ENCODE peak calls at places on chromosomes 1 and 21, in seven cellular contexts. One of them, this sample, is unnamed. For H3K4me1, the result is how much of the 10 kb centered on the place peaks cover.

GRCh38 chr1:247535402-247535801 is 838 bp downstream of the OR2C3 start:
- DNase-seq in uterus: no peak
- DNase-seq in vagina: no peak
- DNase-seq in PC-9: no peak
- DNase-seq in right lobe of liver: no peak
- DNase-seq in neural progenitor cell: no peak
- DNase-seq in Panc1: no peak
- DNase-seq in this sample: no peak

GRCh38 chr1:243477676-243478075 is 221.8 kb downstream of the SDCCAG8 start:
- DNase-seq in vagina: no peak
- DNase-seq in right lobe of liver: no peak
- DNase-seq in Panc1: no peak
- DNase-seq in neural progenitor cell: no peak
- DNase-seq in PC-9: no peak
- DNase-seq in uterus: no peak
- DNase-seq in this sample: no peak

GRCh38 chr1:212477014-212477679 is 44.4 kb downstream of the NENF start:
- DNase-seq in vagina: no peak
- DNase-seq in neural progenitor cell: peak
- DNase-seq in uterus: peak
- DNase-seq in right lobe of liver: peak
- DNase-seq in PC-9: peak
- DNase-seq in Panc1: peak
- DNase-seq in this sample: peak

GRCh38 chr21:36768496-36768895 is 69.6 kb downstream of the SIM2 start:
- DNase-seq in right lobe of liver: no peak
- DNase-seq in Panc1: no peak
- DNase-seq in vagina: no peak
- DNase-seq in neural progenitor cell: no peak
- DNase-seq in uterus: no peak
- DNase-seq in PC-9: no peak
- DNase-seq in this sample: no peak

GRCh38 chr1:111218947-111219346 is 8.6 kb upstream of the CHI3L2 start:
- DNase-seq in uterus: no peak
- DNase-seq in Panc1: no peak
- DNase-seq in vagina: peak
- DNase-seq in right lobe of liver: no peak
- DNase-seq in PC-9: no peak
- DNase-seq in neural progenitor cell: no peak
- DNase-seq in this sample: no peak

GRCh38 chr1:227390525-227390924 is 72.2 kb upstream of the CDC42BPA start:
- DNase-seq in neural progenitor cell: no peak
- DNase-seq in right lobe of liver: no peak
- DNase-seq in Panc1: no peak
- DNase-seq in uterus: no peak
- DNase-seq in PC-9: no peak
- DNase-seq in vagina: no peak
- DNase-seq in this sample: no peak

GRCh38 chr1:179773264-179773663 is 30.2 kb downstream of the FAM163A start:
- DNase-seq in Panc1: no peak
- DNase-seq in PC-9: no peak
- DNase-seq in neural progenitor cell: no peak
- DNase-seq in vagina: no peak
- DNase-seq in uterus: no peak
- DNase-seq in right lobe of liver: no peak
- DNase-seq in this sample: no peak

GRCh38 chr1:48262001-48262400 is 39.5 kb downstream of the SLC5A9 start:
- DNase-seq in neural progenitor cell: no peak
- DNase-seq in PC-9: no peak
- DNase-seq in right lobe of liver: no peak
- DNase-seq in Panc1: no peak
- DNase-seq in uterus: no peak
- DNase-seq in vagina: no peak
- DNase-seq in this sample: no peak

DNA sequence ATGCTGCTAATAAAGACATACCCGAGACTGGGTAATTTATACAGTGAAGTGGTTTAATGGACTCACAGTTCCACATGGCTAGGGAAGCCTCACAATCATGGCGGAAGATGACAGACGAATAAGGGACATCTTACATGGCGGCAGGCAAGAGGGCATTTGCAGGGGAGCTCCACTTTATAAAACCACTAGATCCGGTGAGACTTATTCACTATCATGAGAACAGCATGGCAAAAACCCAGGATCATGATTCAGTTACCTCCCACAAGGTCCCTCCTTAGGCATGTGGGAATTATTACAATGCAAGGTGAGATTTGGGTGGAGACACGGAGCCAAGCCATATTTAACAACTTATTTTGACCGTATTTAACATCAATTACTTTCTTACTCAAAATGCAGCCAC is 739.0 kb downstream of the NCAM2 start:
- DNase-seq in Panc1: no peak
- DNase-seq in PC-9: no peak
- DNase-seq in neural progenitor cell: no peak
- DNase-seq in uterus: no peak
- DNase-seq in right lobe of liver: no peak
- DNase-seq in vagina: no peak
- DNase-seq in this sample: no peak
- TF ChIP-seq CTCF in Panc1: no peak
- TF ChIP-seq CTCF in PC-9: no peak
- TF ChIP-seq CTCF in neural progenitor cell: no peak
- TF ChIP-seq CTCF in uterus: no peak
- TF ChIP-seq CTCF in right lobe of liver: no peak
- TF ChIP-seq CTCF in vagina: no peak
- TF ChIP-seq CTCF in this sample: no peak

DNA sequence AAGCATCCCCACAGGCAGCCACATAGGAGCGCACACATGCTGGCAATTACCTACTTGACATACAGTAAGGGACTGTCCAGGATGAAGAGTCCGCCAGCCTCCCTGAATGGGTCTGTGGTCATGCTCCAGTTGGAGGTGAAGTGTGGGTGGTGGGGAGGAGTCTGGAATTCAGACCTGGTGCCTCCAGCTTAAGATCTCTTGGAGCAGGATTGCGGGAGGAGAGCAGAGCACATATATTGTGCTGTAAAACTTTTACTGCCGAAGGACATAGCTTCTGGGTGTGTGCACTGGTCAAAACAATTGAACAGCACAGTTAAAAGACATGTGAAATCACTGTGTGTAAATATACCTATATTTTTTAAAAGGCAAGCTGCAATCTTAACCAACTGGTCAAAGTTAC is 17.9 kb downstream of the STK40 start:
- DNase-seq in neural progenitor cell: no peak
- DNase-seq in Panc1: no peak
- DNase-seq in right lobe of liver: no peak
- DNase-seq in vagina: no peak
- DNase-seq in uterus: no peak
- DNase-seq in PC-9: no peak
- DNase-seq in this sample: no peak
- H3K4me1 ChIP-seq in neural progenitor cell: under half
- H3K4me1 ChIP-seq in Panc1: under half
- H3K4me1 ChIP-seq in right lobe of liver: under half
- H3K4me1 ChIP-seq in vagina: half or more
- H3K4me1 ChIP-seq in uterus: under half
- H3K4me1 ChIP-seq in PC-9: under half
- H3K4me1 ChIP-seq in this sample: under half

GRCh38 chr1:155323729-155324040 is 3.0 kb downstream of the RUSC1 start:
- DNase-seq in uterus: peak
- DNase-seq in PC-9: peak
- DNase-seq in Panc1: peak
- DNase-seq in vagina: no peak
- DNase-seq in neural progenitor cell: peak
- DNase-seq in right lobe of liver: peak
- DNase-seq in this sample: peak
- H3K4me3 ChIP-seq in uterus: peak
- H3K4me3 ChIP-seq in PC-9: peak
- H3K4me3 ChIP-seq in Panc1: peak
- H3K4me3 ChIP-seq in vagina: peak
- H3K4me3 ChIP-seq in neural progenitor cell: peak
- H3K4me3 ChIP-seq in right lobe of liver: peak
- H3K4me3 ChIP-seq in this sample: peak

GRCh38 chr1:88670462-88670861 is 13.6 kb upstream of the PKN2 start:
- DNase-seq in right lobe of liver: no peak
- DNase-seq in vagina: no peak
- DNase-seq in neural progenitor cell: no peak
- DNase-seq in uterus: no peak
- DNase-seq in PC-9: no peak
- DNase-seq in Panc1: no peak
- DNase-seq in this sample: no peak
- TF ChIP-seq CTCF in right lobe of liver: no peak
- TF ChIP-seq CTCF in vagina: no peak
- TF ChIP-seq CTCF in neural progenitor cell: no peak
- TF ChIP-seq CTCF in uterus: no peak
- TF ChIP-seq CTCF in PC-9: no peak
- TF ChIP-seq CTCF in Panc1: no peak
- TF ChIP-seq CTCF in this sample: no peak

GRCh38 chr1:201171063-201172036 is 17.1 kb upstream of the TMEM9 start:
- DNase-seq in right lobe of liver: peak
- DNase-seq in neural progenitor cell: peak
- DNase-seq in Panc1: no peak
- DNase-seq in uterus: peak
- DNase-seq in vagina: no peak
- DNase-seq in PC-9: no peak
- DNase-seq in this sample: peak
- H3K4me1 ChIP-seq in right lobe of liver: under half
- H3K4me1 ChIP-seq in neural progenitor cell: under half
- H3K4me1 ChIP-seq in Panc1: under half
- H3K4me1 ChIP-seq in uterus: under half
- H3K4me1 ChIP-seq in vagina: under half
- H3K4me1 ChIP-seq in PC-9: under half
- H3K4me1 ChIP-seq in this sample: under half